ENCODE peak calls at places on chromosomes 3 and 15, in six cellular contexts. Q is testis, U is Peyer's patch, J is H1, Z is right lobe of liver, B is IMR-90. T is an unnamed sample.

GRCh38 chr15:64000183-64000710 is 46.0 kb downstream of the DAPK2 start:
- DNase-seq in Q (no peak), U (no peak), J (no peak), Z (no peak), B (no peak), T (no peak)

GRCh38 chr15:84775867-84776449 is 27.6 kb downstream of the ZNF592 start:
- DNase-seq in Q (no peak), U (no peak), J (no peak), Z (no peak), B (no peak), T (no peak)

GRCh38 chr3:13073042-13073906 is at the start of gene IQSEC1:
- DNase-seq in Q (peak), U (peak), J (peak), Z (no peak), B (peak), T (peak)

GRCh38 chr3:129046732-129047552 is 13.6 kb upstream of the GP9 start:
- DNase-seq in Q (no peak), U (no peak), J (no peak), Z (no peak), B (no peak), T (peak)

GRCh38 chr3:44055951-44056350 is 185.7 kb upstream of the TOPAZ1 start:
- DNase-seq in Q (no peak), U (no peak), J (no peak), Z (no peak), B (peak), T (no peak)

GRCh38 chr3:114308830-114309229 is 15.0 kb downstream of the TIGIT start:
- DNase-seq in Q (no peak), U (no peak), J (no peak), Z (no peak), B (no peak), T (peak)

GRCh38 chr3:12312010-12312409 is 23.1 kb downstream of the PPARG start:
- DNase-seq in Q (no peak), U (no peak), J (no peak), Z (no peak), B (no peak), T (no peak)

GRCh38 chr3:172256101-172256687 is 192.1 kb downstream of the GHSR start:
- DNase-seq in Q (peak), U (no peak), J (no peak), Z (no peak), B (peak), T (no peak)

GRCh38 chr3:145017959-145018358 is 1046.3 kb downstream of the DIPK2A start:
- DNase-seq in Q (no peak), U (no peak), J (no peak), Z (no peak), B (peak), T (no peak)

GRCh38 chr3:14804835-14805780 is 13.7 kb upstream of the FGD5 start:
- DNase-seq in Q (no peak), U (peak), J (no peak), Z (no peak), B (no peak), T (no peak)

DNA sequence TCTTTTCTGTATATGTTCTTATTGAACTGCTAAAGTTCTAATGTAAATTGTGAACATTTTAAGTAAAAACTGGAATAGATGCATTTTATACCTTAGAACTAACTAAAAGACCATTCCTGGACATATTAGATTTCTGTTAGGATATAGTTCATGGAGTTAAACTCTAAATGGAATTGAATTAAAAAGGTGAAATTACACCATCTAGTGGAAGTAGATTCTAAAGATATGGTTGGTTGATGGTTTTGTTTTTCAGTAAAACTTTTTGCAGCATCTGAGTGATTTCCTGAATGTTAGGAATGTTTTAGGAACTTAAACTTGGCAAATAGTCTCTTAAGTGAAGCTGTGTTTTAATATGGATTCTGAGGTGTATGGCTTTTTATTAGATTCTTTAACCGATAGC is 96.8 kb downstream of the SLMAP start:
- DNase-seq in Q (no peak), U (no peak), J (no peak), Z (no peak), B (peak), T (no peak)
- TF ChIP-seq CTCF in Q (no peak), U (no peak), J (no peak), Z (peak), B (peak), T (peak)

GRCh38 chr3:156605686-156606605 is 51.0 kb upstream of the SSR3 start:
- DNase-seq in Q (peak), U (peak), J (peak), Z (peak), B (peak), T (peak)
- TF ChIP-seq POLR2A in Q (no peak), U (no peak), J (peak), Z (no peak), B (peak), T (no peak)

GRCh38 chr3:42708611-42709151 is 6.1 kb upstream of the HHATL start:
- DNase-seq in Q (no peak), U (peak), J (no peak), Z (no peak), B (no peak), T (no peak)

GRCh38 chr3:42707620-42708355 is 5.2 kb upstream of the HHATL start:
- DNase-seq in Q (no peak), U (peak), J (no peak), Z (no peak), B (no peak), T (no peak)

GRCh38 chr3:42710323-42711021 is 7.9 kb upstream of the HHATL start:
- DNase-seq in Q (no peak), U (no peak), J (peak), Z (no peak), B (no peak), T (no peak)

GRCh38 chr3:42711491-42712343 is 9.1 kb upstream of the HHATL start:
- DNase-seq in Q (no peak), U (peak), J (peak), Z (no peak), B (no peak), T (no peak)

GRCh38 chr3:42709621-42710020 is 7.0 kb upstream of the HHATL start:
- DNase-seq in Q (no peak), U (no peak), J (no peak), Z (no peak), B (no peak), T (no peak)
- TF ChIP-seq CTCF in Q (no peak), U (no peak), J (no peak), Z (no peak), B (no peak), T (no peak)

GRCh38 chr15:66359740-66360139 is 3.3 kb upstream of the TIPIN start:
- DNase-seq in Q (no peak), U (no peak), J (no peak), Z (no peak), B (no peak), T (peak)

GRCh38 chr15:66356069-66356358 is 471 bp downstream of the TIPIN start:
- DNase-seq in Q (no peak), U (no peak), J (no peak), Z (no peak), B (no peak), T (no peak)

GRCh38 chr15:66356359-66357236 is at the start of gene TIPIN:
- DNase-seq in Q (peak), U (peak), J (peak), Z (peak), B (peak), T (peak)
- TF ChIP-seq POLR2A in Q (no peak), U (peak), J (no peak), Z (peak), B (peak), T (peak)

GRCh38 chr15:55319537-55320325 is 709 bp downstream of the PIGB start:
- DNase-seq in Q (peak), U (no peak), J (no peak), Z (no peak), B (peak), T (peak)

GRCh38 chr15:55322452-55322851 is 3.4 kb downstream of the PIGB start:
- DNase-seq in Q (no peak), U (no peak), J (no peak), Z (no peak), B (no peak), T (no peak)

GRCh38 chr15:55320963-55321362 is 1.9 kb downstream of the PIGB start:
- DNase-seq in Q (no peak), U (no peak), J (no peak), Z (no peak), B (no peak), T (no peak)

GRCh38 chr15:55318588-55319494 is at the start of the genes PIGB and PIGBOS1:
- DNase-seq in Q (peak), U (peak), J (peak), Z (peak), B (peak), T (peak)
- TF ChIP-seq CTCF in Q (no peak), U (no peak), J (no peak), Z (no peak), B (peak), T (peak)

DNA sequence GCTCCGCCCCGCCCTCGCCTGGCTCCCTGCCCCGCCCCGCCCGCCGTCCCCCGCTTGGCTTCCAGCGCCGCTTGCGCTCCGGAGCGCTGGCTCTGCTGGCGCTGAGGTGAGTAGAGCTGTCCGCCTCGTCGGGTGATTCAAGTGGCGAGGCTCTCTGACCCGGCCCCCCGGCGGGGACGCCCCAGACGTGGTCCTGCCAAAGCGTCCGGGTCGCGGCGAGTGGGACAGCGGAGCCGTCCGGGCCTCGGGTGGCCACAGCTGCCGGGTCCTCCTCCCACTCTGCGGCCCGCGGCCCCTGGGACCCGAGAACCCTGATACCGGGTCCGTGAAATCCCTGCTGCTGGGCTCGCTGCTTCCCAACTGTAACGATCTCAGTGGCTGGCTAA is at the start of gene LRRC28:
- DNase-seq in Q (no peak), U (no peak), J (no peak), Z (no peak), B (no peak), T (no peak)
- TF ChIP-seq POLR2A in Q (peak), U (peak), J (peak), Z (peak), B (no peak), T (peak)

GRCh38 chr3:38005076-38006020 is 14.8 kb downstream of the VILL start:
- DNase-seq in Q (peak), U (peak), J (no peak), Z (peak), B (no peak), T (peak)

GRCh38 chr3:38007754-38008090 is 17.1 kb downstream of the VILL start:
- DNase-seq in Q (no peak), U (peak), J (no peak), Z (peak), B (no peak), T (no peak)

GRCh38 chr3:38006445-38006995 is 15.9 kb downstream of the VILL start:
- DNase-seq in Q (no peak), U (no peak), J (no peak), Z (peak), B (no peak), T (no peak)

GRCh38 chr3:38004415-38005075 is 14.0 kb downstream of the VILL start:
- DNase-seq in Q (peak), U (peak), J (peak), Z (peak), B (peak), T (peak)

GRCh38 chr3:38006031-38006430 is 15.4 kb downstream of the VILL start:
- DNase-seq in Q (no peak), U (peak), J (no peak), Z (peak), B (no peak), T (no peak)
- TF ChIP-seq CTCF in Q (no peak), U (no peak), J (no peak), Z (no peak), B (no peak), T (no peak)

GRCh38 chr3:48015451-48016182 is 599 bp downstream of the MAP4 start:
- DNase-seq in Q (no peak), U (no peak), J (no peak), Z (no peak), B (peak), T (no peak)
- TF ChIP-seq POLR2A in Q (no peak), U (no peak), J (no peak), Z (no peak), B (no peak), T (no peak)

DNA sequence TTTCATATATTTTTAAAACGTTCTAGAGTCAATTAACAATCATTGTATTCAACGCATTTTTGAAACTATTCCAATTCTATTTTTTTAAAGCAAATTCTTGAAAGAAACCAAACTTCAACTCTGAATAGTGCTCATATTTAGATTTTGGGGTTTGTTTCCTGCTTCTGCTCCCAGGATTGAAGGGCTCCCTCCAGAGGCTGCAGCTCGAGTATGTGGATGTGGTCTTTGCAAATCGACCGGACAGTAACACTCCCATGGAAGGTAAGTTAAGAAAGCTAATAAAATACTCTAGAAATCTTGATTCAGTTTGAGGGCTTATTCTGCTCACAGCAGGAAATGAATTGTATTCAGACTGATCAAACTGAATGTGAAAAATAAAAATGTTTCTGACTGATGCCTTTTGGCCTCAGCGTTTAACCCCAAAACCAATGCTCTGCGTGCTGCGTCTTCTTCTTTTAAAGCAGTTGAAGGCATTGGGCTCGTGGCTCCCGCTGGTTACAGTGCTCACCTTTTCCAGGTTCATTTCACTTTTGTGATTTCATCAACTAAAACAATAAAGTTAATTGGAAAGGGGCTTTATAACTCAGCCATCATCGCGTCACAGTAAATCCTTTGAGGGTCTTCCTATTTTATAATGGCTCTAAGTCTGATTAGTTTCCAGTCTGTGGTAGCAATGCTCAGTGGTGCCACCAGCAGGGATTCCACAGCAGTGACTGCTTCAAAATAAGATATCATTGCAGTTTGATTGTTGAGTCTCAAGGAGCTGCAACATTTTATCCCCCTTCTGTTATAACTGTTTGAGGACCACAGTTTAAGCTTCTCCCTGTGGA is 80.1 kb downstream of the SSR3 start:
- DNase-seq in Q (peak), U (no peak), J (no peak), Z (no peak), B (no peak), T (no peak)
- TF ChIP-seq CTCF in Q (peak), U (no peak), J (peak), Z (peak), B (peak), T (no peak)

GRCh38 chr3:62723636-62724217 is 151.5 kb downstream of the CADPS start:
- DNase-seq in Q (no peak), U (no peak), J (peak), Z (no peak), B (no peak), T (no peak)

GRCh38 chr3:62727576-62727975 is 147.6 kb downstream of the CADPS start:
- DNase-seq in Q (no peak), U (no peak), J (no peak), Z (no peak), B (no peak), T (no peak)

GRCh38 chr3:62732183-62732904 is 142.9 kb downstream of the CADPS start:
- DNase-seq in Q (no peak), U (no peak), J (no peak), Z (no peak), B (no peak), T (peak)

GRCh38 chr3:62724503-62724902 is 150.7 kb downstream of the CADPS start:
- DNase-seq in Q (no peak), U (no peak), J (no peak), Z (no peak), B (no peak), T (no peak)

DNA sequence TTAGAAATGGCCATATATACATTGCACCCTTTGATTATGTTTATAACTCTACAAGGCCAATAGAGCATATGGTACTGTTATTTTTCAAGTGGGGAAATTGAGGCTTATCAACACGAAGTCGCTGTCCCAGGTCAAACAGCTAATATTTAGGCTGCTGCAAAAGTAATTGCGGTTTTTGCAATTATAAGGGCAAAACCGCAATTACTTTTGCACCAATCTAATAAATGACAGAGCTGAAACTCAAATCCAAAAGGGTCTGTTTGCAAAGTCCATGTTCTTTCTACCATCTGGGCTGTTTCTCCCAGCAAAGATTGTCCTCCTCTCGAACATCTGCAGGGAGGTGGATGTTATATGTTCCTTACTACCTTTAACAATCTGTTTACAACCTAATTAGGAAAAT is 147.2 kb downstream of the CADPS start:
- DNase-seq in Q (no peak), U (no peak), J (no peak), Z (no peak), B (no peak), T (no peak)
- TF ChIP-seq POLR2A in Q (no peak), U (no peak), J (no peak), Z (no peak), B (no peak), T (no peak)

T was measured in transverse colon.